ENCODE peak calls at places on chromosomes 1 and 21, in eight cellular contexts. Q, D, C, V, F, R, S and P are unnamed samples.

GRCh38 chr21:43619856-43620255 is 39.4 kb downstream of the HSF2BP start:
- DNase-seq in Q (no peak), D (no peak), C (no peak), V (no peak), F (no peak), R (no peak), S (no peak), P (no peak)

GRCh38 chr1:59199734-59200376 is 97.0 kb upstream of the FGGY start:
- DNase-seq in Q (no peak), D (no peak), C (no peak), V (no peak), F (no peak), R (peak; percentile 88), S (peak; percentile 44), P (no peak)

GRCh38 chr1:81560629-81561028 is 240.1 kb upstream of the ADGRL2 start:
- DNase-seq in Q (no peak), D (no peak), C (no peak), V (no peak), F (no peak), R (no peak), S (no peak), P (no peak)

GRCh38 chr1:27349784-27350672 is 8.2 kb downstream of the SYTL1 start:
- DNase-seq in Q (no peak), D (no peak), C (peak; percentile 57), V (no peak), F (no peak), R (peak; percentile 59), S (peak; percentile 77), P (no peak)

GRCh38 chr1:87329756-87330200 is 1.1 kb downstream of the LMO4 start:
- DNase-seq in Q (no peak), D (no peak), C (no peak), V (no peak), F (no peak), R (no peak), S (no peak), P (no peak)

GRCh38 chr1:47725732-47726495 is 271.3 kb downstream of the TRABD2B start:
- DNase-seq in Q (peak; percentile 25), D (peak; percentile 45), C (peak; percentile 75), V (peak; percentile 36), F (peak; percentile 65), R (peak; percentile 72), S (peak; percentile 36), P (no peak)

GRCh38 chr1:25239681-25240541 is 7.3 kb downstream of the RSRP1 start:
- DNase-seq in Q (peak; percentile 76), D (peak; percentile 74), C (peak; percentile 60), V (peak; percentile 72), F (peak; percentile 79), R (peak; percentile 80), S (peak; percentile 96), P (peak; percentile 92)

GRCh38 chr1:3034162-3034561 is 12.9 kb downstream of the ACTRT2 start:
- DNase-seq in Q (no peak), D (no peak), C (no peak), V (no peak), F (no peak), R (no peak), S (no peak), P (no peak)

GRCh38 chr1:202291001-202291400 is 50.7 kb downstream of the UBE2T start:
- DNase-seq in Q (no peak), D (no peak), C (no peak), V (no peak), F (no peak), R (no peak), S (no peak), P (no peak)

GRCh38 chr21:32256873-32257620 is 21.8 kb downstream of the MIS18A start:
- DNase-seq in Q (no peak), D (peak; percentile 80), C (peak; percentile 33), V (peak; percentile 67), F (peak; percentile 90), R (peak; percentile 45), S (peak; percentile 89), P (peak; percentile 81)

GRCh38 chr1:208944981-208945451 is 638.5 kb upstream of the CAMK1G start:
- DNase-seq in Q (no peak), D (no peak), C (no peak), V (no peak), F (no peak), R (no peak), S (no peak), P (no peak)

GRCh38 chr1:195150768-195151167 is 1457.5 kb downstream of the KCNT2 start:
- DNase-seq in Q (no peak), D (no peak), C (no peak), V (no peak), F (no peak), R (no peak), S (no peak), P (no peak)

GRCh38 chr1:59605761-59606160 is 209.0 kb upstream of the HOOK1 start:
- DNase-seq in Q (no peak), D (no peak), C (no peak), V (no peak), F (no peak), R (no peak), S (no peak), P (no peak)

GRCh38 chr21:35227774-35228173 is 178.7 kb upstream of the RUNX1 start:
- DNase-seq in Q (no peak), D (no peak), C (no peak), V (no peak), F (no peak), R (peak; percentile 76), S (peak; percentile 68), P (no peak)

GRCh38 chr1:84960371-84960770 is 36.5 kb downstream of the MCOLN2 start:
- DNase-seq in Q (no peak), D (no peak), C (peak; percentile 48), V (no peak), F (peak; percentile 22), R (no peak), S (no peak), P (no peak)

GRCh38 chr1:225554216-225554812 is 98.6 kb downstream of the ENAH start:
- DNase-seq in Q (no peak), D (no peak), C (peak; percentile 40), V (no peak), F (peak; percentile 28), R (peak; percentile 4), S (no peak), P (no peak)

GRCh38 chr1:105793541-105794146 is 1262.8 kb upstream of the PRMT6 start:
- DNase-seq in Q (no peak), D (peak; percentile 0), C (no peak), V (no peak), F (peak; percentile 3), R (peak; percentile 10), S (peak; percentile 60), P (peak; percentile 0)

GRCh38 chr1:27522148-27522859 is 32.3 kb upstream of the WASF2 start:
- DNase-seq in Q (no peak), D (no peak), C (no peak), V (no peak), F (no peak), R (peak; percentile 39), S (peak; percentile 89), P (no peak)

GRCh38 chr1:25431495-25432363 is 1.0 kb downstream of the MACO1 start:
- DNase-seq in Q (no peak), D (no peak), C (no peak), V (no peak), F (no peak), R (no peak), S (no peak), P (no peak)

GRCh38 chr1:1308756-1309524 is 543 bp downstream of the PUSL1 start:
- DNase-seq in Q (no peak), D (no peak), C (no peak), V (no peak), F (no peak), R (no peak), S (no peak), P (no peak)

GRCh38 chr21:10272216-10272615 is 249.2 kb upstream of the TPTE start:
- DNase-seq in Q (no peak), D (peak; percentile 6), C (no peak), V (no peak), F (no peak), R (no peak), S (no peak), P (no peak)

GRCh38 chr1:82373710-82374109 is 573.0 kb downstream of the ADGRL2 start:
- DNase-seq in Q (no peak), D (no peak), C (no peak), V (no peak), F (no peak), R (no peak), S (no peak), P (no peak)

GRCh38 chr1:10703702-10704101 is 92.7 kb downstream of the CASZ1 start:
- DNase-seq in Q (no peak), D (no peak), C (no peak), V (no peak), F (no peak), R (no peak), S (no peak), P (no peak)

GRCh38 chr1:155166006-155166372 is 7.1 kb downstream of the KRTCAP2 start:
- DNase-seq in Q (no peak), D (no peak), C (no peak), V (no peak), F (no peak), R (no peak), S (no peak), P (no peak)

GRCh38 chr21:17514124-17514481 is 1.3 kb downstream of the CXADR start:
- DNase-seq in Q (no peak), D (no peak), C (peak; percentile 45), V (no peak), F (no peak), R (no peak), S (no peak), P (no peak)

GRCh38 chr1:65362545-65362944 is 53.2 kb downstream of the DNAJC6 start:
- DNase-seq in Q (no peak), D (no peak), C (no peak), V (no peak), F (no peak), R (no peak), S (no peak), P (no peak)